ENCODE peak calls at places on chromosomes 5 and 9, in six cellular contexts. O is bronchial epithelial cell; J is CD8-positive, alpha-beta memory T cell; U is heart left ventricle; P is sigmoid colon; B is left lung. F is an unnamed sample. For H3K36me3, the result is how much of the 10 kb centered on the place peaks cover.

GRCh38 chr9:127162567-127163365 is 40.3 kb upstream of the ANGPTL2 start:
- DNase-seq in P (peak), O (no peak), U (no peak), B (no peak), J (no peak), F (no peak)

GRCh38 chr9:136653323-136654064 is 9.2 kb upstream of the EGFL7 start:
- DNase-seq in P (no peak), J (no peak), O (no peak), B (no peak), U (peak), F (no peak)

GRCh38 chr5:151825445-151825844 is 53.7 kb downstream of the G3BP1 start:
- DNase-seq in J (peak), O (peak), U (peak), P (peak), B (no peak), F (no peak)

GRCh38 chr9:102778756-102779155 is 216.4 kb upstream of the CYLC2 start:
- DNase-seq in P (no peak), O (no peak), U (no peak), J (no peak), B (no peak), F (no peak)

GRCh38 chr9:87405677-87406544 is 91.8 kb upstream of the DAPK1 start:
- DNase-seq in J (no peak), O (peak), B (no peak), U (no peak), P (peak), F (no peak)

GRCh38 chr5:10629661-10630060 is 65.8 kb downstream of the ANKRD33B start:
- DNase-seq in J (no peak), O (no peak), B (no peak), P (no peak), U (no peak), F (no peak)

GRCh38 chr5:123776761-123777160 is 264.8 kb downstream of the CSNK1G3 start:
- DNase-seq in J (no peak), O (peak), P (no peak), U (no peak), B (no peak), F (peak)

GRCh38 chr5:179534431-179534830 is 15.9 kb upstream of the RUFY1 start:
- DNase-seq in B (no peak), J (no peak), P (no peak), U (no peak), O (no peak), F (no peak)

GRCh38 chr5:80186634-80187033 is 69.2 kb downstream of the SERINC5 start:
- DNase-seq in B (peak), J (no peak), P (no peak), O (peak), U (no peak), F (no peak)

GRCh38 chr9:16708638-16709435 is 161.6 kb downstream of the BNC2 start:
- DNase-seq in P (no peak), J (no peak), B (no peak), U (no peak), O (no peak), F (no peak)

GRCh38 chr5:42059291-42059690 is 134.2 kb downstream of the FBXO4 start:
- DNase-seq in B (no peak), J (no peak), O (peak), P (no peak), U (no peak), F (no peak)

GRCh38 chr9:36088020-36088419 is 48.5 kb upstream of the GLIPR2 start:
- DNase-seq in U (no peak), O (no peak), P (no peak), B (no peak), J (no peak), F (no peak)

GRCh38 chr9:36078047-36078446 is 41.3 kb downstream of the RECK start:
- DNase-seq in U (no peak), O (no peak), B (no peak), P (no peak), J (no peak), F (no peak)

GRCh38 chr9:36086442-36086841 is 49.7 kb downstream of the RECK start:
- DNase-seq in O (no peak), B (no peak), U (no peak), P (no peak), J (no peak), F (no peak)

GRCh38 chr9:36080519-36080918 is 43.8 kb downstream of the RECK start:
- DNase-seq in P (no peak), B (no peak), J (no peak), U (no peak), O (no peak), F (no peak)

DNA sequence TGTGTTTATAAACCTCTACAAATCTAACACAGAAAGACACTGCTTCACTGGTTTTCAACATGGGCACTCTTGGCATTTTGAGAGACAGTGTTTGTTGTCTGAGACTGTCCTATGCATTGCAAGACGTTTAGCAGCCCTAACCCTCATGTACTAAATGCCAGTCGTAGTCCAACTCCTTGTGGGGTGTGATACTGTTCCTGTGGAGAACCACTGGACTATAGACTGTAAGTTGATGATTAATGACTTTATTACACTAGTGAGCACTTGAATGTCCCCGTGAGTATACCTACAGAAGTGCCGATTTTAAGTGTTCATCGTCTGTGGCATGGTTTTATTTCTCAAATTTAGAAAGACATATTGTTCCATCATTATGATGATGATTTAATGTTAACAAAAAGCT is 46.2 kb downstream of the RECK start:
- DNase-seq in U (no peak), B (no peak), J (no peak), O (no peak), P (no peak), F (no peak)
- H3K36me3 ChIP-seq in U (under half), B (under half), J (under half), O (under half), P (under half), F (under half)

DNA sequence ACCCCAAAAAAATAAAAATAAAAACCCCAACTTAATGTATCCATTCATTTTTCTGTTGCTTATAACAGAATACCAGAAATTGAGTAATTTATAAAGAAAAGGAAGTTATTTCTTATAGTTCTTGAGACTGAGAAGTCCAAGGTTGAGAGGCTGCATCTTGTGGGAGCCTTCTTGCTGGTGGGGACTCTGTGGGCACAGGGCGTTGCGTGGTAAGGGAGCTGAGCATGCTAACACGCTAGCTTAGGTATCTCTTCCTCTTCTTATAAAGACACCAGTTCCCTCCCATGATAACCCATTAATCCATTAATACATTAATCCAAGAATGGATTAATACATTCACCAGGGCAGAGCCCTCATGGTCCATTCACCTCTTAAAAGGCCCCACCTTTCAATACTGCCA is 150.9 kb downstream of the ZSWIM6 start:
- DNase-seq in B (no peak), P (no peak), J (no peak), O (no peak), U (no peak), F (no peak)
- H3K36me3 ChIP-seq in B (under half), P (under half), J (under half), O (under half), U (under half), F (under half)

DNA sequence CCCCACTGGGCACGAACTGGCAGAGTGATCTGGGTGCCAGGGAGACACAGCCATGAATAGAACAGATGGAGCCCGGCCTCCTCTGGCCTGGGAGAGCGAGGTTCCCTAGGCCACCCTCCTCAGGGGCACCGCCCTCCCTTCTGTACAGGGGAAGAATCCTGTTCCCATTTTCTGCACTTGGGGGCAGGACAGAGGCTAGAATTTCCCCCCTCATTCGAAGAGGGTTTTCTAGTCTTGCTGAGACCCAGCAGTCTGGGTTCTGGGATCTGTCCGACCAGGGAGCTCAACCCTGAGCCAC is 52.7 kb downstream of the COL5A1 start:
- DNase-seq in J (no peak), U (peak), O (no peak), P (no peak), B (peak), F (no peak)
- H3K36me3 ChIP-seq in J (under half), U (under half), O (under half), P (under half), B (under half), F (under half)

GRCh38 chr9:69743930-69744329 is 15.9 kb downstream of the PTAR1 start:
- DNase-seq in J (no peak), P (no peak), B (no peak), U (no peak), O (no peak), F (no peak)
- H3K36me3 ChIP-seq in J (under half), P (under half), B (under half), U (under half), O (under half), F (under half)

GRCh38 chr5:71564884-71565283 is 22.3 kb upstream of the MCCC2 start:
- DNase-seq in O (no peak), P (no peak), B (no peak), U (no peak), J (no peak), F (no peak)
- H3K36me3 ChIP-seq in O (under half), P (half or more), B (half or more), U (half or more), J (under half), F (under half)

GRCh38 chr5:115475768-115476167 is 68.8 kb downstream of the FEM1C start:
- DNase-seq in O (no peak), B (no peak), P (no peak), J (no peak), U (no peak), F (no peak)

GRCh38 chr5:115477581-115477980 is 67.0 kb downstream of the FEM1C start:
- DNase-seq in J (no peak), P (no peak), O (no peak), U (no peak), B (no peak), F (no peak)

GRCh38 chr5:115484368-115484767 is 60.2 kb downstream of the FEM1C start:
- DNase-seq in B (no peak), J (no peak), U (no peak), P (no peak), O (no peak), F (no peak)

GRCh38 chr5:115480900-115481299 is 63.7 kb downstream of the FEM1C start:
- DNase-seq in B (no peak), U (no peak), P (no peak), J (no peak), O (no peak), F (no peak)

DNA sequence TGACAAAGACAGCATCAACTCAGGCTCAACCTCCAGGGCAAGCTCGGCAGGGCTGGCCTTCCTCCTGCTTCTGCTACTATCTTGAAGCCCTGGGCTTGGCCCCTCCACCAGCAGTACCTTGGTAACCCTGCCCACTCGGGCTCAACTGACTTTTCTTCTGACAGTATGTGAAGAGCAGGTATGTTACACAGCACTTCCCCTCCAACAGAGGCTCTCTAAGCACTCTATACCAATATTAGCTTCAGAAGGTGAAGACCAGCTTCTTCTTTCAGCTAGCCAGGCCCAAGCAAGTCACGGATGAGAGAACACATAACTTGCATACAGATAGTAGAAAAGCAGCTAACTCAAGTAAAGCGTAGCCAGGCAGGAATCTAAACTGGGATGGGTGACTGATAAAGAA is 64.3 kb downstream of the FEM1C start:
- DNase-seq in B (no peak), U (no peak), O (no peak), J (no peak), P (no peak), F (no peak)
- H3K36me3 ChIP-seq in B (under half), U (under half), O (under half), J (under half), P (under half), F (under half)

DNA sequence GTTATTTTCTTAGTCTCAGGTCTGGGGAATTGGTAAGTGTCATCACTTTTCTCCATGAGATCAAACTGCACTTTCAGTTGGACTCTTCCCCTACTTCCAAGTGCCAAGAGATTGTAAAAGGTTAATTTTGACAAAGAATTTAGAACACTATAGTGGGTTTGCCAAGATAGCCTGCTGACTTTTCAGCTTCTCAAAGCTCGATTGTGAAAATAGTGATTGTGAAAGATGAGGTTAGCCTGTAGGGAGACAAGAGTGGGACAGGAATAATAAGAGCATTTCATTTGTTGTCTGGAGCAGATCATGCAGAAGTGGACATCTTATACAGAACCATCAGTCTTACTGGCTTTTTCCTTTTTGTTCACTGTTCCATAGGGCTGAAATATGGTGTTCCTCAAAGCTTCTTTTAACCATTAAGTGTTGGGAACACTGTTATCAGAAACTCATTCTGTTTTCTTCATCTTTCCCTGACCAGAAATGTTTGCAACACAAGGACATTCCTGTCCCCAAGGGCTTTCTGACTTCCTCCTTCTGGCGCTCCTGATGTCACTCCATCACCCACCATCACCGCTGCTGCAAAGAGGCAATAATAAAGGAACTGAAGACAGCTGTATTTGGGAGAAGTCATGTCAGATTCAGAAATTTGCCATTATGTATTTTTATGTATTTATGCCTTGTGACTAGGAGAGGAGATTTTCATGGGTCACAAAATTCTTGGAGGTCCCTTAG is 11.6 kb upstream of the SPTAN1 start:
- DNase-seq in B (no peak), U (no peak), P (no peak), J (no peak), O (no peak), F (no peak)
- H3K36me3 ChIP-seq in B (half or more), U (half or more), P (half or more), J (half or more), O (under half), F (under half)

DNA sequence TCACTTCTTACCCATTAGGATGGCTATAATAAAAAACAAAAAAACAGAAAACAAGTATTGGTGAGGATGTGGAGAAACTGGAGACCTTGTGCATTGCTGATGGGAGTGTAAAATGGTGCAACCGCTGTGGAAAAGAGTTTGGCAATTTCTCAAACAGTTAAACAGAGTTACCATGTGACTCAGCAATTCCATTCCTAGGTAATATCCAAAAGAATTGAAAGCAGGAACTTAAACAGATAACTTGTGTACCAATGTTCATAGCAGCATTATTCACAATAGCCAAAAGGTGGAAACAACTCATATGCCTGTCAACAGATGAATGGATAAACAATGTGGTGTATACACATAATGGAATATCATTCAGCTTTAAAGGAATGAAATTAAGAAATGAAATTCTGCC is 28.9 kb downstream of the DCP2 start:
- DNase-seq in J (no peak), P (no peak), O (peak), U (no peak), B (no peak), F (no peak)
- H3K36me3 ChIP-seq in J (under half), P (half or more), O (under half), U (under half), B (half or more), F (under half)

F was measured in kidney epithelial cell.